ENCODE peak calls at places on chromosomes 3 and 15, in five cellular contexts. One of them, this sample, is unnamed. For H3K36me3, the result is how much of the 10 kb centered on the place peaks cover.

GRCh38 chr3:164458986-164459385 is 619.3 kb downstream of the SI start:
- DNase-seq in sigmoid colon: no peak
- DNase-seq in HepG2: no peak
- DNase-seq in gastrocnemius medialis: no peak
- DNase-seq in cardiac muscle cell: peak
- DNase-seq in this sample: no peak

GRCh38 chr3:185746470-185746869 is 78.4 kb downstream of the IGF2BP2 start:
- DNase-seq in sigmoid colon: no peak
- DNase-seq in HepG2: no peak
- DNase-seq in gastrocnemius medialis: no peak
- DNase-seq in cardiac muscle cell: no peak
- DNase-seq in this sample: no peak

GRCh38 chr3:23162939-23163338 is 40.2 kb upstream of the UBE2E2 start:
- DNase-seq in sigmoid colon: no peak
- DNase-seq in HepG2: no peak
- DNase-seq in gastrocnemius medialis: no peak
- DNase-seq in cardiac muscle cell: no peak
- DNase-seq in this sample: no peak

GRCh38 chr3:167735233-167736107 is at the start of gene SERPINI1:
- DNase-seq in sigmoid colon: peak
- DNase-seq in HepG2: peak
- DNase-seq in gastrocnemius medialis: peak
- DNase-seq in cardiac muscle cell: peak
- DNase-seq in this sample: peak

GRCh38 chr15:72604794-72605193 is 49.7 kb upstream of the GOLGA6B start:
- DNase-seq in sigmoid colon: no peak
- DNase-seq in HepG2: no peak
- DNase-seq in gastrocnemius medialis: no peak
- DNase-seq in cardiac muscle cell: no peak
- DNase-seq in this sample: no peak

GRCh38 chr3:8204846-8205624 is 296.6 kb upstream of the LMCD1 start:
- DNase-seq in sigmoid colon: no peak
- DNase-seq in HepG2: no peak
- DNase-seq in gastrocnemius medialis: no peak
- DNase-seq in cardiac muscle cell: peak
- DNase-seq in this sample: no peak

GRCh38 chr3:195054311-195054710 is 216.6 kb downstream of the XXYLT1 start:
- DNase-seq in sigmoid colon: peak
- DNase-seq in HepG2: no peak
- DNase-seq in gastrocnemius medialis: no peak
- DNase-seq in cardiac muscle cell: no peak
- DNase-seq in this sample: no peak

GRCh38 chr3:48187579-48188265 is 495 bp downstream of the CDC25A start:
- DNase-seq in sigmoid colon: no peak
- DNase-seq in HepG2: no peak
- DNase-seq in gastrocnemius medialis: peak
- DNase-seq in cardiac muscle cell: peak
- DNase-seq in this sample: peak

GRCh38 chr3:34783881-34784280 is 855.4 kb upstream of the ARPP21 start:
- DNase-seq in sigmoid colon: no peak
- DNase-seq in HepG2: no peak
- DNase-seq in gastrocnemius medialis: no peak
- DNase-seq in cardiac muscle cell: peak
- DNase-seq in this sample: no peak

GRCh38 chr3:98778852-98779379 is 15.8 kb downstream of the ST3GAL6 start:
- DNase-seq in sigmoid colon: no peak
- DNase-seq in HepG2: peak
- DNase-seq in gastrocnemius medialis: no peak
- DNase-seq in cardiac muscle cell: peak
- DNase-seq in this sample: no peak

GRCh38 chr15:40287968-40288367 is 5.1 kb upstream of the ANKRD63 start:
- DNase-seq in sigmoid colon: no peak
- DNase-seq in HepG2: no peak
- DNase-seq in gastrocnemius medialis: no peak
- DNase-seq in cardiac muscle cell: no peak
- DNase-seq in this sample: no peak

GRCh38 chr3:144556392-144556791 is 584.8 kb downstream of the DIPK2A start:
- DNase-seq in sigmoid colon: no peak
- DNase-seq in HepG2: no peak
- DNase-seq in gastrocnemius medialis: no peak
- DNase-seq in cardiac muscle cell: no peak
- DNase-seq in this sample: no peak

GRCh38 chr3:177893321-177893720 is 642.9 kb upstream of the KCNMB2 start:
- DNase-seq in sigmoid colon: no peak
- DNase-seq in HepG2: no peak
- DNase-seq in gastrocnemius medialis: no peak
- DNase-seq in cardiac muscle cell: no peak
- DNase-seq in this sample: no peak

GRCh38 chr3:153513236-153513635 is 351.2 kb downstream of the RAP2B start:
- DNase-seq in sigmoid colon: no peak
- DNase-seq in HepG2: peak
- DNase-seq in gastrocnemius medialis: no peak
- DNase-seq in cardiac muscle cell: peak
- DNase-seq in this sample: no peak

GRCh38 chr3:128297401-128298138 is 144.3 kb downstream of the EEFSEC start:
- DNase-seq in sigmoid colon: no peak
- DNase-seq in HepG2: no peak
- DNase-seq in gastrocnemius medialis: no peak
- DNase-seq in cardiac muscle cell: peak
- DNase-seq in this sample: no peak

GRCh38 chr15:60363024-60363674 is 34.6 kb downstream of the ANXA2 start:
- DNase-seq in sigmoid colon: no peak
- DNase-seq in HepG2: no peak
- DNase-seq in gastrocnemius medialis: no peak
- DNase-seq in cardiac muscle cell: no peak
- DNase-seq in this sample: no peak

GRCh38 chr15:77097317-77097721 is 26.4 kb upstream of the TSPAN3 start:
- DNase-seq in sigmoid colon: no peak
- DNase-seq in HepG2: no peak
- DNase-seq in gastrocnemius medialis: no peak
- DNase-seq in cardiac muscle cell: no peak
- DNase-seq in this sample: no peak

GRCh38 chr15:55673287-55673686 is 69.7 kb downstream of the PRTG start:
- DNase-seq in sigmoid colon: no peak
- DNase-seq in HepG2: no peak
- DNase-seq in gastrocnemius medialis: no peak
- DNase-seq in cardiac muscle cell: no peak
- DNase-seq in this sample: no peak

GRCh38 chr3:33803252-33803651 is 4.8 kb downstream of the PDCD6IP start:
- DNase-seq in sigmoid colon: no peak
- DNase-seq in HepG2: no peak
- DNase-seq in gastrocnemius medialis: no peak
- DNase-seq in cardiac muscle cell: no peak
- DNase-seq in this sample: no peak

GRCh38 chr15:76954744-76955143 is 23.2 kb downstream of the RCN2 start:
- DNase-seq in sigmoid colon: no peak
- DNase-seq in HepG2: no peak
- DNase-seq in gastrocnemius medialis: no peak
- DNase-seq in cardiac muscle cell: no peak
- DNase-seq in this sample: no peak

GRCh38 chr15:20671665-20672064 is 130.1 kb upstream of the GOLGA6L6 start:
- DNase-seq in sigmoid colon: no peak
- DNase-seq in HepG2: no peak
- DNase-seq in gastrocnemius medialis: no peak
- DNase-seq in cardiac muscle cell: no peak
- DNase-seq in this sample: no peak

DNA sequence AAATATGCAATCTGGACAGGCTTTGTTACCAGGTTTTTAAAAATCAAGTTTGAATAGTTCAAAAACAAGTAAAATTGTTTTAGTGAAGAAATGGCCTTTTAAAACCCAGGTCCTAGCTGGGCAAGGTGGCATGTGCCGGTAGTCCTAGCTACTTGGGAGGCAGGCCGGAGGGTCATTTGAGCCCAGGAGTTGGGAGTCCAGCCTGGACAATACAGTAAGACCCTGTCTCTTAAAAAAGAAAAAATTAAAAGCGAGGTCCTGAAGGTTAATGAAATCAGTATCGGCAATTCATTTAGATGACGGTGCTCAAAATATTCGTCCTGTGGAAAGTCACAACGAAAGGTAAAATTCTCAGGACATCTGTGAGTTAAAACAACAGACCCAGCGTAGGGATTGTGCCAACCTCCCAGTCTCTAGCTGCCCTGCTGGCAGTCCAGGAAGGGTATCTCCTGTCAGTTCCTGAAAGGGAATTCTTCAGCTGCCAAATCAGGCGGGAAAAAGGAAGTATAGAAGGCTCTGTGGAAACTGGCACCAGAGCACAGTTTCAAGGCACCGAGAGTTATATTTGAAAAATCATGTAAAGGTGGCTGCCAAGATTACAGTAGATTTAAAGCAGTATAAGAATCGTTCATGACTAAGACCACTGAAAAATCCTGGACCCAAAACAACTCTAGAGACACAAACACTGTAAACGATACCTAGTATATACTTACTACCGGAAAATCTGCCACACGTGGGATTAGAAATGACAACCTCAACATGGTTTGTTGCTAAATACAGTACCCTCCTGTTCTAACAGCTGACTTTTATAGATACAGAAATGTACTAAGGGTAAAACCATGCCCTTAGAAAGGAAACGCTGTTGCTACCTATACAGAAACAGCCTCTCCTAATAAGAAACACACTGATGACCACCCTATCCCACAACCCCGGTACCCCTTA is 1.2 kb upstream of the ABHD17C start:
- DNase-seq in sigmoid colon: no peak
- DNase-seq in HepG2: no peak
- DNase-seq in gastrocnemius medialis: no peak
- DNase-seq in cardiac muscle cell: no peak
- DNase-seq in this sample: no peak
- H3K27ac ChIP-seq in sigmoid colon: peak
- H3K27ac ChIP-seq in HepG2: no peak
- H3K27ac ChIP-seq in gastrocnemius medialis: peak
- H3K27ac ChIP-seq in cardiac muscle cell: no peak
- H3K27ac ChIP-seq in this sample: peak

GRCh38 chr3:55247666-55248065 is 239.4 kb downstream of the WNT5A start:
- DNase-seq in sigmoid colon: no peak
- DNase-seq in HepG2: no peak
- DNase-seq in gastrocnemius medialis: no peak
- DNase-seq in cardiac muscle cell: no peak
- DNase-seq in this sample: no peak
- H3K36me3 ChIP-seq in sigmoid colon: under half
- H3K36me3 ChIP-seq in HepG2: under half
- H3K36me3 ChIP-seq in gastrocnemius medialis: under half
- H3K36me3 ChIP-seq in cardiac muscle cell: under half
- H3K36me3 ChIP-seq in this sample: under half

GRCh38 chr15:78314181-78314581 is 14.8 kb upstream of the SKIC8 start:
- DNase-seq in sigmoid colon: peak
- DNase-seq in HepG2: no peak
- DNase-seq in gastrocnemius medialis: no peak
- DNase-seq in cardiac muscle cell: no peak
- DNase-seq in this sample: no peak

GRCh38 chr15:78313383-78313782 is 14.0 kb upstream of the SKIC8 start:
- DNase-seq in sigmoid colon: peak
- DNase-seq in HepG2: no peak
- DNase-seq in gastrocnemius medialis: no peak
- DNase-seq in cardiac muscle cell: no peak
- DNase-seq in this sample: no peak

GRCh38 chr15:78312956-78313355 is 13.5 kb upstream of the SKIC8 start:
- DNase-seq in sigmoid colon: no peak
- DNase-seq in HepG2: no peak
- DNase-seq in gastrocnemius medialis: no peak
- DNase-seq in cardiac muscle cell: no peak
- DNase-seq in this sample: no peak

GRCh38 chr15:78311292-78311691 is 11.9 kb upstream of the SKIC8 start:
- DNase-seq in sigmoid colon: peak
- DNase-seq in HepG2: no peak
- DNase-seq in gastrocnemius medialis: no peak
- DNase-seq in cardiac muscle cell: no peak
- DNase-seq in this sample: no peak

DNA sequence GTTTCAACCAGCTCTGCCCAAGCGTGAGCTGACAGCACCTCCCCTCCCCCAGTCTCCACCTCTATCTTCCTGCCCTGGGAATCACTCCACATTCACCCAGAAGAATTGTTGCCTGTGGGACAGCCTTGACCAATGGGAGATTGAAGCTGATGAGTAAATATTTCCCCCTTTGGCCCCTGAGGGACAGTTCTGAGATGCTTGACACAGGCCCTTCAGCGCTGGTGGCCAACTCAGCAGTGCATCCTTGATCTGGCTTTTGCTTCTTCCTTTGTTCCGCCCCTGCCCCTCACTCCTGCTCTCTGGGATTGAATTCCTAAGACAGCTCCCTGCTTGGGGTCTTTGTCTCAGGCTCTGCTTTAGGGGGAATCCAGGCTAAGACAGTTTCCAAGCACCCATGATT is 13.1 kb upstream of the SKIC8 start:
- DNase-seq in sigmoid colon: no peak
- DNase-seq in HepG2: no peak
- DNase-seq in gastrocnemius medialis: no peak
- DNase-seq in cardiac muscle cell: no peak
- DNase-seq in this sample: no peak
- H3K27ac ChIP-seq in sigmoid colon: no peak
- H3K27ac ChIP-seq in HepG2: no peak
- H3K27ac ChIP-seq in gastrocnemius medialis: no peak
- H3K27ac ChIP-seq in cardiac muscle cell: no peak
- H3K27ac ChIP-seq in this sample: no peak

DNA sequence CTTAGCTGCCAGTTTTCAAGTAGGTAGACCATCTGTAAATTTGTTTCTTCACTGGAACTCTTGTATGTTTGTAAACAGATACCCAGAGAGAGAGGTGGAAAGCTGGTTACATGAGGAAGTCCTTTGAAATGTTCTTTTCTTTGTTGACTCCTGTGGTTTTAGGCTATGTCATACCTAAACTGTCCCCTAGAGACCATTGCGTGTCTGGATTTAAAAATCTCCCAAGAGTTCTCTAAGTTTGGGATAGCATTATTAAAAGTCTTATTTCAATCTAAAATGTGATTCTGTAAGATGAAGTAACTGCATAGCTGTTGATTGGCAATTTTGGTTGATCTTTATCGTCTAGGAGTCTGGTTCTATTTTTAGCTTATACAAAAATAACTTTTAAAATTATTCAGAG is 127.2 kb downstream of the GHSR start:
- DNase-seq in sigmoid colon: no peak
- DNase-seq in HepG2: peak
- DNase-seq in gastrocnemius medialis: no peak
- DNase-seq in cardiac muscle cell: peak
- DNase-seq in this sample: no peak
- H3K36me3 ChIP-seq in sigmoid colon: under half
- H3K36me3 ChIP-seq in HepG2: under half
- H3K36me3 ChIP-seq in gastrocnemius medialis: under half
- H3K36me3 ChIP-seq in cardiac muscle cell: under half
- H3K36me3 ChIP-seq in this sample: under half